ENCODE peak calls at places on chromosomes 16 and 17, in four cellular contexts. P is AG10803; A is CD8-positive, alpha-beta memory T cell; N is NCI-H1436. S is an unnamed sample.

GRCh38 chr16:28974007-28974436 is 556 bp upstream of the SPNS1 start:
- DNase-seq in P (peak), A (no peak), N (peak), S (peak)

GRCh38 chr17:1347681-1348318 is 52.2 kb downstream of the YWHAE start:
- DNase-seq in P (peak), A (no peak), N (no peak), S (no peak)

GRCh38 chr17:16937431-16937830 is 34.5 kb downstream of the TNFRSF13B start:
- DNase-seq in P (no peak), A (no peak), N (no peak), S (peak)

GRCh38 chr17:74761419-74761818 is 13.0 kb downstream of the NHERF1 start:
- DNase-seq in P (no peak), A (no peak), N (no peak), S (no peak)

GRCh38 chr16:70717817-70718216 is 32.0 kb upstream of the MTSS2 start:
- DNase-seq in P (no peak), A (no peak), N (no peak), S (no peak)

GRCh38 chr17:65261152-65261551 is 124.0 kb downstream of the RGS9 start:
- DNase-seq in P (no peak), A (no peak), N (no peak), S (peak)

GRCh38 chr17:38883592-38884526 is 14.0 kb downstream of the LASP1 start:
- DNase-seq in P (no peak), A (no peak), N (no peak), S (no peak)

GRCh38 chr17:34633351-34633750 is 54.0 kb downstream of the TMEM132E start:
- DNase-seq in P (no peak), A (no peak), N (peak), S (peak)

GRCh38 chr17:28381141-28381825 is 9.8 kb downstream of the SARM1 start:
- DNase-seq in P (no peak), A (no peak), N (no peak), S (peak)

GRCh38 chr17:10772425-10773380 is 31.2 kb downstream of the TMEM238L start:
- DNase-seq in P (no peak), A (no peak), N (no peak), S (peak)

GRCh38 chr17:34638526-34639260 is 59.3 kb downstream of the TMEM132E start:
- DNase-seq in P (no peak), A (no peak), N (no peak), S (no peak)

GRCh38 chr16:47886631-47887415 is 269.0 kb downstream of the ABCC12 start:
- DNase-seq in P (no peak), A (no peak), N (no peak), S (no peak)

GRCh38 chr16:69932228-69932627 is 18.9 kb upstream of the CLEC18A start:
- DNase-seq in P (no peak), A (no peak), N (no peak), S (no peak)

GRCh38 chr17:50533720-50534148 is 1.2 kb downstream of the EPN3 start:
- DNase-seq in P (peak), A (no peak), N (no peak), S (no peak)

GRCh38 chr16:56075732-56076131 is 115.6 kb upstream of the GNAO1 start:
- DNase-seq in P (no peak), A (no peak), N (no peak), S (no peak)

GRCh38 chr17:82965371-82965770 is 114.0 kb upstream of the METRNL start:
- DNase-seq in P (no peak), A (no peak), N (no peak), S (no peak)

GRCh38 chr17:50269477-50270429 is 4.5 kb upstream of the TMEM92 start:
- DNase-seq in P (peak), A (peak), N (peak), S (peak)

GRCh38 chr16:86773339-86773715 is 195.0 kb downstream of the FOXL1 start:
- DNase-seq in P (no peak), A (no peak), N (no peak), S (no peak)

GRCh38 chr16:82832861-82833260 is 206.1 kb downstream of the CDH13 start:
- DNase-seq in P (peak), A (no peak), N (no peak), S (no peak)

GRCh38 chr17:15261063-15261817 is 3.9 kb downstream of the PMP22 start:
- DNase-seq in P (peak), A (no peak), N (no peak), S (peak)

GRCh38 chr17:75539969-75540729 is 14.7 kb downstream of the LLGL2 start:
- DNase-seq in P (no peak), A (no peak), N (no peak), S (no peak)

GRCh38 chr17:38943607-38944006 is 18.2 kb downstream of the LASP1NB start:
- DNase-seq in P (no peak), A (no peak), N (no peak), S (no peak)

GRCh38 chr17:54754560-54754959 is 146.1 kb upstream of the TOM1L1 start:
- DNase-seq in P (no peak), A (no peak), N (no peak), S (peak)

GRCh38 chr16:23269248-23270091 is 32.6 kb upstream of the SCNN1B start:
- DNase-seq in P (peak), A (no peak), N (no peak), S (no peak)

GRCh38 chr17:82436601-82437324 is 13.8 kb downstream of the CYBC1 start:
- DNase-seq in P (no peak), A (no peak), N (no peak), S (no peak)

GRCh38 chr17:80225230-80225629 is 5.0 kb downstream of the SLC26A11 start:
- DNase-seq in P (no peak), A (no peak), N (no peak), S (peak)

GRCh38 chr16:17491140-17491662 is 20.4 kb upstream of the XYLT1 start:
- DNase-seq in P (no peak), A (peak), N (no peak), S (no peak)